ENCODE peak calls at places on chromosomes 2 and 18, in nine cellular contexts. G is NB4, W is HepG2, I is heart left ventricle, J is A549, V is H1, M is ovary, H is IMR-90, R is H54. D is an unnamed sample.

GRCh38 chr18:3214855-3215637 is 4.7 kb downstream of the MYOM1 start:
- DNase-seq in G (no peak), W (no peak), I (no peak), J (no peak), V (no peak), M (no peak), H (no peak), R (no peak), D (no peak)

GRCh38 chr2:26300234-26300641 is 45.7 kb upstream of the SELENOI start:
- DNase-seq in G (peak), W (no peak), I (no peak), J (no peak), V (no peak), M (peak), H (peak), R (no peak), D (no peak)

GRCh38 chr18:14948163-14948540 is 200.2 kb downstream of the ANKRD30B start:
- DNase-seq in G (no peak), W (no peak), I (no peak), J (no peak), V (no peak), M (no peak), H (no peak), R (no peak), D (no peak)

GRCh38 chr2:224927671-224928173 is 114.5 kb downstream of the DOCK10 start:
- DNase-seq in G (peak), W (no peak), I (no peak), J (no peak), V (no peak), M (no peak), H (peak), R (no peak), D (no peak)

GRCh38 chr2:195532628-195533271 is 124.3 kb upstream of the SLC39A10 start:
- DNase-seq in G (peak), W (no peak), I (no peak), J (no peak), V (no peak), M (no peak), H (peak), R (no peak), D (no peak)

GRCh38 chr18:76491436-76491800 is 3.6 kb downstream of the ZNF516 start:
- DNase-seq in G (peak), W (peak), I (peak), J (peak), V (no peak), M (peak), H (peak), R (no peak), D (peak)

GRCh38 chr2:39730685-39731302 is 48.3 kb downstream of the THUMPD2 start:
- DNase-seq in G (peak), W (peak), I (no peak), J (peak), V (no peak), M (no peak), H (peak), R (no peak), D (no peak)

GRCh38 chr18:21163647-21164625 is 52.3 kb upstream of the ROCK1 start:
- DNase-seq in G (peak), W (no peak), I (no peak), J (no peak), V (no peak), M (no peak), H (peak), R (peak), D (no peak)

GRCh38 chr2:223725494-223725893 is 111.9 kb downstream of the AP1S3 start:
- DNase-seq in G (peak), W (peak), I (peak), J (peak), V (peak), M (peak), H (peak), R (peak), D (no peak)

GRCh38 chr2:118190365-118190916 is 102.2 kb downstream of the INSIG2 start:
- DNase-seq in G (no peak), W (peak), I (no peak), J (no peak), V (no peak), M (no peak), H (no peak), R (no peak), D (no peak)

GRCh38 chr18:74450626-74451025 is 6.5 kb downstream of the DIPK1C start:
- DNase-seq in G (no peak), W (no peak), I (peak), J (no peak), V (no peak), M (no peak), H (no peak), R (no peak), D (no peak)

GRCh38 chr2:228652366-228652765 is 470.9 kb upstream of the SPHKAP start:
- DNase-seq in G (no peak), W (no peak), I (no peak), J (no peak), V (no peak), M (no peak), H (peak), R (no peak), D (no peak)

GRCh38 chr2:180622122-180622918 is 358.1 kb upstream of the UBE2E3 start:
- DNase-seq in G (no peak), W (no peak), I (no peak), J (no peak), V (no peak), M (no peak), H (peak), R (no peak), D (no peak)

GRCh38 chr2:155145758-155146229 is 447.3 kb downstream of the KCNJ3 start:
- DNase-seq in G (no peak), W (no peak), I (no peak), J (no peak), V (no peak), M (no peak), H (no peak), R (no peak), D (peak)

GRCh38 chr2:31558401-31559295 is 22.1 kb downstream of the SRD5A2 start:
- DNase-seq in G (peak), W (peak), I (no peak), J (no peak), V (no peak), M (no peak), H (peak), R (no peak), D (no peak)

GRCh38 chr2:39706350-39706749 is 40.6 kb downstream of the TMEM178A start:
- DNase-seq in G (no peak), W (no peak), I (no peak), J (no peak), V (no peak), M (no peak), H (no peak), R (no peak), D (no peak)

GRCh38 chr2:73385486-73386341 is at the start of gene ALMS1:
- DNase-seq in G (peak), W (peak), I (peak), J (peak), V (peak), M (peak), H (peak), R (peak), D (peak)
- TF ChIP-seq POLR2A in G (peak), W (peak), I (peak), J (peak), V (no peak), M (peak), H (peak), R (peak), D (peak)

GRCh38 chr2:96929245-96929925 is 57.0 kb downstream of the FAM178B start:
- DNase-seq in G (no peak), W (no peak), I (no peak), J (no peak), V (no peak), M (no peak), H (no peak), R (no peak), D (no peak)

GRCh38 chr2:96928277-96928781 is 58.1 kb downstream of the FAM178B start:
- DNase-seq in G (no peak), W (no peak), I (no peak), J (no peak), V (no peak), M (no peak), H (no peak), R (no peak), D (no peak)

GRCh38 chr2:96926236-96926635 is 56.4 kb upstream of the SEMA4C start:
- DNase-seq in G (no peak), W (no peak), I (no peak), J (no peak), V (no peak), M (no peak), H (no peak), R (no peak), D (no peak)

GRCh38 chr2:96926791-96927190 is 56.9 kb upstream of the SEMA4C start:
- DNase-seq in G (no peak), W (no peak), I (no peak), J (no peak), V (no peak), M (no peak), H (no peak), R (no peak), D (no peak)

DNA sequence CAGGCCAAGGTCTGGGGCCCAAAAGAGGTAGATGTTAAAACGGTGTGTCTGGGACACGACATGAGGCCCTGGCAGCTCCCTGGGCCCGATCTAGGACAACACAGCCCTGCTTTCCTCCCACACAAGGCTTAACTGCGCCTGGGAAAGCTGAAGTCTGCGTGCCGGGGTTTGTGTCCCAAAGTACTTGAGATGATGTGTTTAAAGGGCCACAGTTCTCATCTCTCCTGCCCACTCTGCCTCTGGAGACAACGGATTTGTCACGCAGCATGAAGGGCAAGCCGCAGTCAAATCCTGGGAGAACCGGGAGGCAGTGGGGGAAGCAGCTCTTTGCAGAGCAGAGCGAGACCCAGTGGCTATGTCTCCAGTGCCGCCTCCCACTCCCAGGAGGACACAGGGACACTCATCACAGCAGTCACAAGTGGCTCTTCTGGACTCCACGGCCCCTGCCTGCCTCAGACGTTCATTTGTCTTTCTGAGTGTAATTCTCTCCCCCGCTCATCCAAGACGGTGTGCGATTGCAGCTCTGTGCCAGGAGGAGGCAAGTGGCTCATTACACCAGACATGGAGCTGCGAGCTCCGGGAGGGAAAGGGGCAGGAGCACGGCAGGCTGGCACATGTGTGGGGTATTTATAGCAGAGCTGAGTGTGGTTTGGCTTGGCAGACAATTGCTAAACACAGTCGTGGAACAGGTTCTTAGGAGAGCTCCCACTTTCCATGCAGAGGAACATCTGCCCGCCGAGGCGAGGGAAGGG is 57.7 kb upstream of the SEMA4C start:
- DNase-seq in G (no peak), W (no peak), I (peak), J (no peak), V (no peak), M (no peak), H (no peak), R (no peak), D (no peak)
- TF ChIP-seq POLR2A in G (no peak), W (no peak), I (no peak), J (no peak), V (no peak), M (no peak), H (no peak), R (no peak), D (no peak)

GRCh38 chr2:85132834-85133637 is at the start of gene TCF7L1:
- DNase-seq in G (peak), W (peak), I (peak), J (peak), V (peak), M (peak), H (peak), R (peak), D (peak)
- TF ChIP-seq POLR2A in G (no peak), W (no peak), I (no peak), J (peak), V (peak), M (peak), H (peak), R (no peak), D (no peak)

GRCh38 chr18:48028081-48028480 is 97.6 kb upstream of the SMAD2 start:
- DNase-seq in G (no peak), W (no peak), I (no peak), J (no peak), V (no peak), M (no peak), H (no peak), R (no peak), D (no peak)
- TF ChIP-seq POLR2A in G (no peak), W (no peak), I (no peak), J (no peak), V (no peak), M (no peak), H (no peak), R (no peak), D (no peak)

GRCh38 chr2:114745700-114746099 is 303.3 kb downstream of the DPP10 start:
- DNase-seq in G (no peak), W (no peak), I (no peak), J (no peak), V (no peak), M (no peak), H (no peak), R (no peak), D (no peak)
- TF ChIP-seq POLR2A in G (no peak), W (no peak), I (no peak), J (no peak), V (no peak), M (no peak), H (no peak), R (no peak), D (no peak)

DNA sequence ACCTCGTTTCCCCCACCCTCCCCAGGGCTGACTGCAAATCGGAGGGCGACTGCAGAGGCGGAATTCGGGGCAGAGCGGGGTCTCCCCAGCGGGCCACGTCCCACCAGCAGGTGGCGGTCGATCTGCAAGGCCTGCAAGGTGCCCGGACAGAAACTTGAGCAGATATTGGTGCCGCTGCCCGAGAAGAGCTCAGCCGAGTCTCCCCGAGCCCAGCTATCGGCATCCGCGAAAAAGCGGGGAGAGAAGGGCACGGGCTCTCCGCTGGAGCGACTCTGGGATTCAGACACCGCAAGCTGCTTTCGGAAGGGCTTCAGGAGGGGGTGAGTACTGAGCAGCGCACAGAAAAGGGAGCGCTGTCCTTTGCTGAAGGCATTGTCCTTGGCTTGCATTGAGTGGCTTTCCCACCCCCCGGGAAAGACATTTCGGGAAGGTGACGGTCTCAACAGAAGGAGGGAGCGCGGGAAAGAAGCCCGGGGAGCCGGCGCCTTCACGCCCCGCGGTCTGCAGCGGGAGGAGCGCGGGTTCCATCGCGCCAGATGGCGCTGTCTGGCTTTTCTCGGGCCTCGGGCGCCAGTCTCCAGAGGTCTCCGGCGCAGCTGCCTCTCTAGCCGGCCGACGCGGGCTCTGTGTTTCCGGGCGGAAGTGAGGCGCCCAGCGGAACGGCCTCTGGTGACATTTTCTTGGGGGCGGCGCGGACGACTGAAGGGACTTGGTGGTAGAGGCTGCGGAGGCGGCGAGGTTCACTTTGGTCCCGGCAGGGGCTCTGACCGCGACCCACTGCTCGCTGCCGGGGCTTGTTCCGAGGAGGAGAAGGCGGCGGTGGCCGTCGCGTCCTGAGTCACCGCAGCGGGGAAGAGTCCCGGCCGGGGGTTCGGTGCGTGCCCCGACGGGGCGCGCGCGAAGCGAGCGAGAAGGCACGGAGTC is 69.5 kb downstream of the HAUS1 start:
- DNase-seq in G (peak), W (peak), I (peak), J (peak), V (peak), M (peak), H (peak), R (peak), D (peak)
- TF ChIP-seq POLR2A in G (peak), W (peak), I (peak), J (peak), V (peak), M (peak), H (peak), R (peak), D (peak)

GRCh38 chr2:108971661-108972566 is 17.1 kb downstream of the EDAR start:
- DNase-seq in G (no peak), W (no peak), I (no peak), J (peak), V (no peak), M (no peak), H (no peak), R (peak), D (no peak)
- TF ChIP-seq POLR2A in G (no peak), W (no peak), I (no peak), J (no peak), V (no peak), M (no peak), H (no peak), R (no peak), D (no peak)

GRCh38 chr2:219541611-219542180 is 1.9 kb downstream of the CHPF start:
- DNase-seq in G (peak), W (peak), I (peak), J (peak), V (peak), M (peak), H (peak), R (no peak), D (peak)

GRCh38 chr2:219545610-219546352 is 2.0 kb downstream of the TMEM198 start:
- DNase-seq in G (no peak), W (peak), I (no peak), J (no peak), V (no peak), M (no peak), H (no peak), R (no peak), D (no peak)

GRCh38 chr2:219544567-219544966 is 739 bp downstream of the TMEM198 start:
- DNase-seq in G (no peak), W (no peak), I (no peak), J (no peak), V (no peak), M (no peak), H (no peak), R (no peak), D (no peak)

GRCh38 chr2:219542931-219543595 is 546 bp downstream of the CHPF start:
- DNase-seq in G (peak), W (peak), I (no peak), J (peak), V (peak), M (no peak), H (peak), R (peak), D (peak)

GRCh38 chr2:219543596-219544358 is at the start of the genes CHPF and TMEM198:
- DNase-seq in G (peak), W (peak), I (peak), J (peak), V (peak), M (peak), H (peak), R (peak), D (peak)
- TF ChIP-seq POLR2A in G (peak), W (no peak), I (peak), J (no peak), V (no peak), M (peak), H (peak), R (peak), D (no peak)

DNA sequence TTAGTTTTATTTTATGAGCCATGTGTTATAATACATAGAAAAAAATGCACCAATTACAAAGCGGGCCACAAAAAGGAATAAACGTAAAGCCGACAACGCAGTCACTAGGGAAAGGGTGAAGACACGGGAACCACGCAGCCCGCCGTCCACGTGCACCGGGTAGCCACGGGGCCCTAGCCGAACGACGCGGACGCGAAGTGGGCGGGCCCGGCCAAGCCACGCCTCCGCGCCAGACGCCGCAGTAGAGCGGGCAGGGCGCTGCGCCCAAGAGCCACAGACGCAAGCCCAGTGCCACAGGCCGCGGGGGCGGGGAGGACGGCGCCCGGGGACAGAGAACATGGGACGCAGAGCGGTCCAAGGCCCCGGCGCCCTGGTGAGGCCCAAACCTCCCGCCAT is at the start of gene DUSP28:
- DNase-seq in G (peak), W (peak), I (peak), J (peak), V (peak), M (peak), H (peak), R (peak), D (peak)
- TF ChIP-seq POLR2A in G (peak), W (no peak), I (peak), J (peak), V (no peak), M (peak), H (peak), R (peak), D (peak)

GRCh38 chr2:4358855-4359254 is 655.5 kb downstream of the DCDC2C start:
- DNase-seq in G (no peak), W (no peak), I (no peak), J (no peak), V (no peak), M (no peak), H (no peak), R (no peak), D (no peak)

GRCh38 chr2:4354678-4355077 is 651.3 kb downstream of the DCDC2C start:
- DNase-seq in G (peak), W (peak), I (no peak), J (no peak), V (peak), M (no peak), H (no peak), R (peak), D (no peak)

GRCh38 chr2:4353668-4354067 is 650.3 kb downstream of the DCDC2C start:
- DNase-seq in G (no peak), W (no peak), I (no peak), J (no peak), V (no peak), M (no peak), H (no peak), R (no peak), D (no peak)

GRCh38 chr2:4354164-4354563 is 650.8 kb downstream of the DCDC2C start:
- DNase-seq in G (no peak), W (no peak), I (no peak), J (no peak), V (no peak), M (no peak), H (no peak), R (no peak), D (no peak)
- TF ChIP-seq POLR2A in G (no peak), W (no peak), I (no peak), J (no peak), V (no peak), M (no peak), H (no peak), R (no peak), D (no peak)